ENCODE peak calls at places on chromosome 10, in six cellular contexts. G is right lobe of liver; C is CD4-positive, alpha-beta memory T cell; Z is heart left ventricle; X is sigmoid colon; M is fibroblast of lung. A is an unnamed sample.

GRCh38 chr10:48253970-48254657 is 20.4 kb downstream of the FRMPD2 start:
- DNase-seq in G (no peak), C (no peak), Z (no peak), X (peak), M (peak), A (no peak)

GRCh38 chr10:126433351-126433750 is 45.1 kb upstream of the ADAM12 start:
- DNase-seq in G (no peak), C (no peak), Z (no peak), X (no peak), M (peak), A (no peak)

GRCh38 chr10:24027107-24027506 is 181.8 kb upstream of the KIAA1217 start:
- DNase-seq in G (no peak), C (no peak), Z (no peak), X (no peak), M (no peak), A (no peak)

GRCh38 chr10:73190188-73190587 is 22.3 kb downstream of the FAM149B1 start:
- DNase-seq in G (no peak), C (no peak), Z (no peak), X (no peak), M (no peak), A (no peak)

GRCh38 chr10:1347525-1347924 is 291.3 kb downstream of the WDR37 start:
- DNase-seq in G (no peak), C (no peak), Z (no peak), X (no peak), M (no peak), A (no peak)

GRCh38 chr10:71746344-71747037 is 26.8 kb downstream of the VSIR start:
- DNase-seq in G (no peak), C (no peak), Z (peak), X (no peak), M (no peak), A (no peak)

GRCh38 chr10:31186225-31187010 is 132.6 kb upstream of the ZEB1 start:
- DNase-seq in G (no peak), C (no peak), Z (no peak), X (no peak), M (peak), A (no peak)

GRCh38 chr10:19952611-19953010 is 136.4 kb downstream of the PLXDC2 start:
- DNase-seq in G (no peak), C (no peak), Z (no peak), X (no peak), M (no peak), A (no peak)

GRCh38 chr10:48456361-48456804 is 148.5 kb downstream of the ARHGAP22 start:
- DNase-seq in G (no peak), C (no peak), Z (peak), X (peak), M (no peak), A (no peak)

GRCh38 chr10:110502851-110503301 is 5.2 kb downstream of the DUSP5 start:
- DNase-seq in G (peak), C (no peak), Z (peak), X (peak), M (peak), A (peak)

GRCh38 chr10:24556137-24556536 is 167.6 kb downstream of the ARHGAP21 start:
- DNase-seq in G (no peak), C (no peak), Z (no peak), X (no peak), M (peak), A (no peak)

GRCh38 chr10:127462643-127463295 is 86.3 kb upstream of the NPS start:
- DNase-seq in G (no peak), C (no peak), Z (no peak), X (no peak), M (no peak), A (no peak)

GRCh38 chr10:60666221-60666620 is 112.1 kb upstream of the CDK1 start:
- DNase-seq in G (no peak), C (no peak), Z (no peak), X (no peak), M (no peak), A (no peak)

GRCh38 chr10:75406158-75407065 is 4.8 kb upstream of the ZNF503 start:
- DNase-seq in G (no peak), C (no peak), Z (no peak), X (no peak), M (no peak), A (no peak)

GRCh38 chr10:23918090-23918704 is 290.7 kb upstream of the KIAA1217 start:
- DNase-seq in G (no peak), C (no peak), Z (peak), X (no peak), M (no peak), A (no peak)

GRCh38 chr10:12513775-12514663 is 164.7 kb downstream of the CAMK1D start:
- DNase-seq in G (no peak), C (no peak), Z (no peak), X (no peak), M (no peak), A (no peak)

GRCh38 chr10:72353028-72353962 is 1.4 kb downstream of the DNAJB12 start:
- DNase-seq in G (no peak), C (no peak), Z (no peak), X (no peak), M (peak), A (no peak)

GRCh38 chr10:24694086-24694485 is 29.6 kb downstream of the ARHGAP21 start:
- DNase-seq in G (no peak), C (no peak), Z (no peak), X (no peak), M (peak), A (no peak)

GRCh38 chr10:75744242-75744641 is 312.8 kb downstream of the LRMDA start:
- DNase-seq in G (no peak), C (no peak), Z (no peak), X (no peak), M (no peak), A (no peak)

GRCh38 chr10:85622425-85622824 is 744.2 kb downstream of the GRID1 start:
- DNase-seq in G (no peak), C (no peak), Z (no peak), X (no peak), M (no peak), A (no peak)

GRCh38 chr10:60853107-60853506 is 74.8 kb downstream of the CDK1 start:
- DNase-seq in G (no peak), C (no peak), Z (peak), X (no peak), M (peak), A (no peak)

GRCh38 chr10:47261121-47261520 is 38.9 kb upstream of the GDF10 start:
- DNase-seq in G (no peak), C (peak), Z (no peak), X (no peak), M (no peak), A (peak)

GRCh38 chr10:19704544-19704943 is 111.7 kb upstream of the PLXDC2 start:
- DNase-seq in G (no peak), C (no peak), Z (no peak), X (no peak), M (peak), A (no peak)

GRCh38 chr10:76899490-76899889 is 738.1 kb downstream of the KCNMA1 start:
- DNase-seq in G (no peak), C (no peak), Z (no peak), X (no peak), M (peak), A (no peak)

GRCh38 chr10:125868372-125868975 is 12.6 kb downstream of the DHX32 start:
- DNase-seq in G (no peak), C (no peak), Z (no peak), X (no peak), M (peak), A (peak)

GRCh38 chr10:79348640-79348988 is 1.3 kb downstream of the PPIF start:
- DNase-seq in G (no peak), C (no peak), Z (no peak), X (no peak), M (no peak), A (no peak)
- H3K27ac ChIP-seq in G (no peak), C (peak), Z (peak), X (peak), M (peak), A (peak)

GRCh38 chr10:108861181-108861754 is 1062.0 kb downstream of the XPNPEP1 start:
- DNase-seq in G (no peak), C (no peak), Z (no peak), X (no peak), M (no peak), A (no peak)

DNA sequence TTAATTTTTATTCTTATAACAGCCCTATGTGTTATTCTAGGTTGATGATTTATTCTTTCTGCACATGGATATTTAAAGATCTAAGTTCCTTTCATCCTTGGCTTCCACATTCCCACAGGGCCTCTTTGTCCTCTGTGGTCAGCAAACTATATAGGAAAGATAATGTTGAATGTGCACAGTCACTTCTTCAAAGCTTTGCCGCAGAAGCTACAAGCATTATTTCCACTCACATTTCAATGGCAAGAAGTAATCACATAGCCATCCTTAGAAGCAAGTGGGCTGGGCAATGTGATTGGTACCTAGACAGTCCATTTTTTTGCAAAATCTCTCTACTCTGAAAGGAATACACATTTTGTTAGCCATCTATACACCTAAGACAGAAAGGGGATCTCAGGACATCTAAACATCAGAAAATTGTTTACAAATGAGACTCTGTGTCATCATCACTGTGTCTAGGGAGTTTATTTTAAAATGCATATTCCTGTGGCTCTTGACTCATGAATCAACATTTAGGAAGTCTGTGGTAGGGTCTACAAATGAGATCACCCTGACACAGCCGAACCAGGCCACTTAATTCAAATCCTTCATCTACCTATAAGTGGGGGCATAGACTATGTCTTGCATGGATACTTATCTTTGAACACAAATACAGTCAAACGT is 1060.5 kb downstream of the XPNPEP1 start:
- DNase-seq in G (no peak), C (no peak), Z (no peak), X (no peak), M (peak), A (no peak)
- H3K27ac ChIP-seq in G (no peak), C (no peak), Z (no peak), X (no peak), M (no peak), A (no peak)

GRCh38 chr10:79347226-79347893 is at the start of gene PPIF:
- DNase-seq in G (peak), C (peak), Z (peak), X (peak), M (peak), A (peak)
- H3K27ac ChIP-seq in G (peak), C (peak), Z (peak), X (peak), M (peak), A (peak)

DNA sequence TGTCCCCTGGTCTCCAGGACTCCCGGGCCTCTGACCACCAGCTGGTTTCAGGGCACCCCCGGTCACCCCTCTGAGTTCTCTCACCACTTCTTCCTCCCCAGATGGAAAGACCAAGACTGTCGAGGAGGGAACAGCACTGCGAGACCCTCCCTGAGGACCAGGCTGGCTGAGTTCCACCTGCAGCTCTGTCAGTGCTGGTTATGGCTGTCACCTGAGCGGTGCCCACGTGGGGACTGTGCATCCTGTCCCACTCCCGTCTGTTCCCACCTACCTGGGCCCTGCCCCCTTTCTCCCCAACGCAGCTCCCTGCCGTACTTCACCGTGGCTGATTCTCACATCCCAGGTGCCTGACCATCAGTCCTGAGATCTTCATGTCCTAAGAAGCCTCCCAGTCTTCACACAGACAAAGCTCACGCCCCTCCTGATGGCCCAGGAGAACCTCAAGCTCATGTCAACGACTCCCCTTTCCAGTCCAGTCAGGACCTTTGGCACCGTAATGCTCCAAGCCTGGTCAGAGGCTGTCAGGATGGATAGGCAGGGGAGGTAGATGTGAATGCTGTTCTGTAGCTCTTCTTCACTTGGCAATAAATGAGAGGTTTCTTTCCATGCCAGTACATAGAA is 159.7 kb downstream of the USP6NL start:
- DNase-seq in G (no peak), C (no peak), Z (no peak), X (no peak), M (no peak), A (no peak)
- H3K27ac ChIP-seq in G (no peak), C (no peak), Z (no peak), X (no peak), M (no peak), A (no peak)

A was measured in MM.1S.